ENCODE peak calls at places on chromosomes 12 and 14, in seven cellular contexts. F is NCI-H1092, H is neural progenitor cell, U is tibial nerve, E is Caki2, D is T-helper 1 cell, I is HEK293T. X is an unnamed sample.

GRCh38 chr14:98173291-98173690 is 1098.7 kb downstream of the BCL11B start:
- DNase-seq in F (no peak), D (no peak), H (no peak), U (no peak), I (no peak), E (no peak), X (no peak)

GRCh38 chr14:51684760-51685159 is 33.0 kb downstream of the FRMD6 start:
- DNase-seq in U (no peak), F (no peak), I (no peak), D (no peak), H (no peak), E (no peak), X (no peak)

GRCh38 chr12:45599196-45599595 is 130.3 kb upstream of the ARID2 start:
- DNase-seq in E (no peak), D (no peak), H (no peak), F (no peak), U (no peak), I (no peak), X (no peak)

GRCh38 chr14:52391866-52392600 is 77.9 kb downstream of the PTGER2 start:
- DNase-seq in I (no peak), D (no peak), U (no peak), H (no peak), F (no peak), E (peak; percentile 40), X (no peak)

GRCh38 chr14:71588028-71588427 is 344.2 kb upstream of the RGS6 start:
- DNase-seq in E (no peak), D (no peak), U (no peak), I (no peak), H (no peak), F (no peak), X (no peak)

GRCh38 chr12:10501031-10501430 is 4.7 kb upstream of the EIF2S3B start:
- DNase-seq in U (no peak), F (no peak), H (no peak), D (no peak), E (no peak), I (no peak), X (no peak)

GRCh38 chr12:54262403-54262925 is 17.5 kb downstream of the CBX5 start:
- DNase-seq in I (no peak), D (no peak), E (peak; percentile 89), U (no peak), F (no peak), H (no peak), X (no peak)

GRCh38 chr12:102696045-102696444 is 215.7 kb upstream of the IGF1 start:
- DNase-seq in I (no peak), H (no peak), E (no peak), D (no peak), U (no peak), F (no peak), X (no peak)

GRCh38 chr14:42437809-42438208 is 831.1 kb downstream of the LRFN5 start:
- DNase-seq in D (no peak), U (no peak), I (no peak), F (no peak), E (no peak), H (no peak), X (no peak)

GRCh38 chr12:1918081-1918874 is at the start of gene CACNA2D4:
- DNase-seq in F (no peak), H (peak; percentile 89), U (peak; percentile 3), E (no peak), I (peak; percentile 4), D (no peak), X (no peak)

GRCh38 chr12:12926571-12927071 is 25.3 kb downstream of the GPRC5D start:
- DNase-seq in H (no peak), D (no peak), U (no peak), I (no peak), F (no peak), E (no peak), X (no peak)

GRCh38 chr12:120710805-120711296 is 593 bp downstream of the UNC119B start:
- DNase-seq in E (peak; percentile 30), U (no peak), D (no peak), H (peak; percentile 65), I (peak; percentile 42), F (no peak), X (no peak)

GRCh38 chr12:79690156-79690605 is 583 bp downstream of the PAWR start:
- DNase-seq in I (peak; percentile 25), H (peak; percentile 84), U (peak; percentile 7), E (no peak), F (no peak), D (no peak), X (no peak)

GRCh38 chr12:26088999-26089398 is 35.8 kb downstream of the BHLHE41 start:
- DNase-seq in E (no peak), D (no peak), U (no peak), F (no peak), H (no peak), I (no peak), X (no peak)

GRCh38 chr12:46214668-46215429 is 54.0 kb downstream of the SLC38A1 start:
- DNase-seq in I (no peak), D (peak; percentile 63), E (no peak), U (no peak), H (no peak), F (no peak), X (no peak)

GRCh38 chr14:102452302-102452701 is 57.3 kb downstream of the ANKRD9 start:
- DNase-seq in F (no peak), D (no peak), E (no peak), U (no peak), I (no peak), H (no peak), X (no peak)

GRCh38 chr14:36847366-36847765 is 185.7 kb downstream of the PAX9 start:
- DNase-seq in F (no peak), D (no peak), E (no peak), U (no peak), I (no peak), H (no peak), X (no peak)

GRCh38 chr14:104221636-104222375 is 83.4 kb downstream of the KIF26A start:
- DNase-seq in E (no peak), I (no peak), D (no peak), F (no peak), U (no peak), H (no peak), X (no peak)

GRCh38 chr12:3315201-3315661 is 175.8 kb upstream of the PRMT8 start:
- DNase-seq in I (no peak), U (peak; percentile 68), F (peak; percentile 85), E (no peak), H (no peak), D (no peak), X (peak; percentile 87)

GRCh38 chr12:117362391-117362790 is 965 bp upstream of the NOS1 start:
- DNase-seq in U (no peak), F (no peak), D (no peak), I (no peak), H (no peak), E (no peak), X (no peak)

GRCh38 chr12:109727746-109728726 is 14.4 kb downstream of the FAM222A start:
- DNase-seq in F (no peak), H (no peak), U (no peak), E (no peak), I (no peak), D (no peak), X (no peak)

GRCh38 chr12:125377093-125377492 is 311.9 kb downstream of the AACS start:
- DNase-seq in F (no peak), D (no peak), H (no peak), I (no peak), E (no peak), U (no peak), X (no peak)

GRCh38 chr12:117854339-117855012 is 114.3 kb downstream of the KSR2 start:
- DNase-seq in I (peak; percentile 75), D (no peak), F (no peak), U (no peak), E (peak; percentile 58), H (peak; percentile 81), X (no peak)

GRCh38 chr12:43957732-43958131 is 121.9 kb downstream of the TMEM117 start:
- DNase-seq in D (no peak), E (peak; percentile 45), I (peak; percentile 46), F (peak; percentile 72), H (peak; percentile 59), U (peak; percentile 41), X (no peak)

GRCh38 chr12:132651444-132652100 is 33.0 kb downstream of the P2RX2 start:
- DNase-seq in D (no peak), I (no peak), F (no peak), U (no peak), E (no peak), H (no peak), X (no peak)

GRCh38 chr14:36478782-36479181 is 41.2 kb downstream of the NKX2-1 start:
- DNase-seq in U (no peak), D (no peak), H (no peak), I (no peak), F (no peak), E (no peak), X (no peak)

GRCh38 chr12:132786192-132786591 is 24.6 kb upstream of the ANKLE2 start:
- DNase-seq in U (no peak), I (no peak), E (no peak), D (no peak), H (no peak), F (no peak), X (no peak)

GRCh38 chr12:51318846-51319570 is 5.0 kb downstream of the BIN2 start:
- DNase-seq in D (no peak), F (no peak), I (no peak), U (no peak), E (no peak), H (no peak), X (no peak)

GRCh38 chr14:65462411-65462810 is 49.9 kb downstream of the FUT8 start:
- DNase-seq in D (no peak), H (no peak), F (no peak), U (no peak), I (no peak), E (no peak), X (no peak)

X was measured in breast epithelium.